ENCODE peak calls at places on chromosomes 11 and 22, in four cellular contexts. J is pancreas, P is EL, A is GM23248. Q is an unnamed sample.

GRCh38 chr22:50151571-50152537 is 18.7 kb upstream of the PANX2 start:
- DNase-seq in J (no peak), P (no peak), A (no peak), Q (no peak)

GRCh38 chr11:3092603-3093141 is 35.4 kb upstream of the CARS1 start:
- DNase-seq in J (no peak), P (no peak), A (no peak), Q (no peak)

GRCh38 chr11:70610561-70610960 is 212.2 kb downstream of the CTTN start:
- DNase-seq in J (no peak), P (no peak), A (no peak), Q (no peak)

GRCh38 chr11:105611414-105611813 is 1.5 kb downstream of the GRIA4 start:
- DNase-seq in J (no peak), P (no peak), A (peak; percentile 3), Q (no peak)

GRCh38 chr22:27120036-27120435 is 462.6 kb downstream of the MIAT start:
- DNase-seq in J (no peak), P (no peak), A (no peak), Q (no peak)

GRCh38 chr11:96794152-96794551 is 404.3 kb downstream of the JRKL start:
- DNase-seq in J (no peak), P (peak; percentile 0), A (peak; percentile 2), Q (no peak)

GRCh38 chr11:129317564-129317963 is 58.1 kb upstream of the BARX2 start:
- DNase-seq in J (no peak), P (no peak), A (no peak), Q (no peak)

GRCh38 chr11:64924910-64925284 is 408 bp downstream of the PPP2R5B start:
- DNase-seq in J (peak; percentile 36), P (peak; percentile 28), A (peak; percentile 57), Q (no peak)

GRCh38 chr11:724733-725386 is 18.8 kb downstream of the EPS8L2 start:
- DNase-seq in J (peak; percentile 13), P (no peak), A (no peak), Q (no peak)

GRCh38 chr11:33532257-33532656 is 168.4 kb downstream of the C11orf91 start:
- DNase-seq in J (no peak), P (no peak), A (no peak), Q (no peak)

GRCh38 chr11:105429421-105429965 is 180.4 kb upstream of the GRIA4 start:
- DNase-seq in J (no peak), P (no peak), A (no peak), Q (no peak)

GRCh38 chr11:2813968-2814367 is 71.6 kb downstream of the CDKN1C start:
- DNase-seq in J (no peak), P (no peak), A (no peak), Q (no peak)

GRCh38 chr11:63448646-63449045 is 42.3 kb downstream of the PLAAT5 start:
- DNase-seq in J (no peak), P (no peak), A (no peak), Q (no peak)

GRCh38 chr11:93552874-93553273 is 9.7 kb upstream of the SMCO4 start:
- DNase-seq in J (no peak), P (no peak), A (no peak), Q (no peak)

GRCh38 chr22:50542416-50542927 is 3.2 kb upstream of the KLHDC7B start:
- DNase-seq in J (no peak), P (no peak), A (peak; percentile 75), Q (no peak)

GRCh38 chr11:95092549-95093324 is 3.1 kb downstream of the ENDOD1 start:
- DNase-seq in J (no peak), P (peak; percentile 86), A (peak; percentile 78), Q (peak; percentile 36)

GRCh38 chr11:19329910-19330309 is 89.2 kb upstream of the E2F8 start:
- DNase-seq in J (no peak), P (no peak), A (no peak), Q (no peak)

GRCh38 chr11:75673977-75674582 is 5.2 kb upstream of the MAP6 start:
- DNase-seq in J (no peak), P (peak; percentile 62), A (peak; percentile 53), Q (no peak)

GRCh38 chr11:69704508-69705245 is 855 bp upstream of the FGF19 start:
- DNase-seq in J (no peak), P (peak; percentile 18), A (peak; percentile 51), Q (no peak)

GRCh38 chr11:60908803-60909202 is 2.4 kb upstream of the PRPF19 start:
- DNase-seq in J (no peak), P (no peak), A (no peak), Q (no peak)

GRCh38 chr11:75582935-75583709 is 21.1 kb downstream of the SERPINH1 start:
- DNase-seq in J (peak; percentile 60), P (peak; percentile 72), A (peak; percentile 88), Q (peak; percentile 83)

GRCh38 chr22:48781868-48782267 is 1045.8 kb downstream of the BRD1 start:
- DNase-seq in J (no peak), P (no peak), A (no peak), Q (no peak)

GRCh38 chr11:132852361-132852760 is 679.9 kb downstream of the OPCML start:
- DNase-seq in J (no peak), P (no peak), A (peak; percentile 2), Q (no peak)

GRCh38 chr22:31127181-31127772 is 4.5 kb downstream of the INPP5J start:
- DNase-seq in J (no peak), P (no peak), A (peak; percentile 13), Q (no peak)

GRCh38 chr22:23796461-23796860 is 9.7 kb downstream of the SMARCB1 start:
- DNase-seq in J (no peak), P (no peak), A (no peak), Q (no peak)

GRCh38 chr11:110314366-110315095 is 18.1 kb upstream of the RDX start:
- DNase-seq in J (no peak), P (no peak), A (no peak), Q (no peak)

GRCh38 chr22:47651216-47651987 is 889.0 kb downstream of the TBC1D22A start:
- DNase-seq in J (no peak), P (no peak), A (no peak), Q (no peak)